ENCODE peak calls at places on chromosomes 1 and 21, in seven cellular contexts. D, A, X, C, H, U and I are unnamed samples.

GRCh38 chr1:20732071-20732587 is 374 bp downstream of the SH2D5 start:
- DNase-seq in X (peak), A (peak), U (peak), H (peak), C (peak), D (no peak), I (no peak)

GRCh38 chr1:83546863-83547262 is 452.1 kb downstream of the TTLL7 start:
- DNase-seq in X (no peak), H (no peak), C (no peak), A (no peak), U (no peak), D (no peak), I (no peak)

GRCh38 chr21:37748351-37748750 is 167.9 kb downstream of the KCNJ6 start:
- DNase-seq in C (no peak), D (no peak), X (no peak), H (no peak), U (no peak), A (peak), I (no peak)

GRCh38 chr1:34371829-34372532 is 195.3 kb downstream of the C1orf94 start:
- DNase-seq in D (no peak), C (no peak), A (no peak), U (no peak), H (no peak), X (no peak), I (no peak)

GRCh38 chr1:246786606-246787238 is 62.5 kb downstream of the SCCPDH start:
- DNase-seq in A (no peak), U (no peak), C (no peak), D (no peak), H (no peak), X (no peak), I (no peak)

GRCh38 chr1:14787604-14788003 is 189.1 kb downstream of the KAZN start:
- DNase-seq in H (peak), U (peak), C (no peak), D (no peak), X (no peak), A (peak), I (no peak)

GRCh38 chr1:220788146-220788545 is 1.4 kb downstream of the MTARC1 start:
- DNase-seq in H (no peak), A (no peak), U (no peak), D (no peak), C (no peak), X (no peak), I (no peak)

GRCh38 chr1:234340528-234340927 is 32.7 kb upstream of the COA6 start:
- DNase-seq in U (no peak), X (no peak), C (no peak), D (no peak), H (no peak), A (no peak), I (no peak)

GRCh38 chr21:36478207-36478701 is 1.7 kb downstream of the CLDN14 start:
- DNase-seq in X (no peak), H (no peak), C (peak), D (peak), A (peak), U (peak), I (no peak)

GRCh38 chr1:36432616-36433015 is 17.6 kb downstream of the OSCP1 start:
- DNase-seq in C (no peak), U (no peak), H (no peak), D (no peak), X (no peak), A (no peak), I (no peak)

GRCh38 chr1:208985231-208985630 is 598.3 kb upstream of the CAMK1G start:
- DNase-seq in A (peak), D (no peak), U (peak), C (no peak), X (no peak), H (no peak), I (no peak)

GRCh38 chr1:235766794-235767285 is 99.9 kb downstream of the LYST start:
- DNase-seq in U (no peak), H (no peak), C (no peak), D (no peak), A (no peak), X (no peak), I (no peak)

GRCh38 chr1:21162740-21163464 is 13.8 kb downstream of the EIF4G3 start:
- DNase-seq in X (no peak), C (no peak), D (no peak), U (no peak), A (no peak), H (no peak), I (no peak)

GRCh38 chr1:236451796-236452373 is 57.8 kb downstream of the EDARADD start:
- DNase-seq in C (no peak), X (no peak), A (peak), D (no peak), H (peak), U (no peak), I (no peak)

GRCh38 chr1:208486677-208487076 is 242.5 kb upstream of the PLXNA2 start:
- DNase-seq in U (no peak), D (no peak), X (no peak), H (no peak), C (no peak), A (no peak), I (no peak)

GRCh38 chr1:212782422-212783154 is 9.0 kb downstream of the NSL1 start:
- DNase-seq in D (no peak), X (no peak), C (no peak), A (peak), H (no peak), U (peak), I (no peak)

GRCh38 chr1:179318501-179318900 is 24.9 kb downstream of the SOAT1 start:
- DNase-seq in U (no peak), H (no peak), X (no peak), A (no peak), D (no peak), C (no peak), I (no peak)

GRCh38 chr1:111620412-111620971 is 903 bp downstream of the RAP1A start:
- DNase-seq in X (no peak), D (no peak), U (peak), H (no peak), C (no peak), A (peak), I (no peak)

GRCh38 chr1:36115200-36115669 is 9.8 kb downstream of the COL8A2 start:
- DNase-seq in D (no peak), C (peak), A (peak), U (no peak), H (no peak), X (no peak), I (no peak)

GRCh38 chr1:42765832-42766722 is 751 bp downstream of the P3H1 start:
- DNase-seq in U (peak), X (peak), C (peak), H (no peak), D (no peak), A (peak), I (no peak)

GRCh38 chr1:43225168-43225567 is 44.6 kb upstream of the TMEM125 start:
- DNase-seq in A (no peak), H (no peak), D (no peak), U (peak), X (no peak), C (no peak), I (no peak)

GRCh38 chr1:33099290-33100118 is 18.6 kb downstream of the AZIN2 start:
- DNase-seq in C (peak), D (peak), U (peak), A (peak), H (no peak), X (no peak), I (no peak)

GRCh38 chr1:113895084-113895483 is 7.7 kb upstream of the BCL2L15 start:
- DNase-seq in X (no peak), D (no peak), H (no peak), A (no peak), C (no peak), U (no peak), I (no peak)

GRCh38 chr1:181061487-181061886 is 27.0 kb upstream of the IER5 start:
- DNase-seq in H (no peak), D (no peak), X (no peak), A (no peak), C (no peak), U (no peak), I (no peak)
- H3K27ac ChIP-seq in H (no peak), D (no peak), X (no peak), A (no peak), C (no peak), U (no peak), I (no peak)

GRCh38 chr1:30762931-30763653 is 5.5 kb upstream of the LAPTM5 start:
- DNase-seq in C (no peak), H (no peak), D (no peak), X (no peak), A (no peak), U (no peak), I (no peak)

GRCh38 chr1:30765610-30766434 is 8.2 kb upstream of the LAPTM5 start:
- DNase-seq in X (no peak), A (no peak), H (no peak), C (no peak), U (no peak), D (no peak), I (no peak)

GRCh38 chr1:30763654-30764248 is 6.2 kb upstream of the LAPTM5 start:
- DNase-seq in A (no peak), D (no peak), X (no peak), H (no peak), C (no peak), U (no peak), I (no peak)

GRCh38 chr1:30764939-30765582 is 7.5 kb upstream of the LAPTM5 start:
- DNase-seq in H (no peak), U (no peak), A (no peak), D (no peak), X (no peak), C (no peak), I (no peak)

GRCh38 chr1:30764396-30764795 is 6.8 kb upstream of the LAPTM5 start:
- DNase-seq in A (no peak), U (no peak), D (no peak), X (no peak), C (no peak), H (no peak), I (no peak)
- H3K27ac ChIP-seq in A (no peak), U (no peak), D (no peak), X (no peak), C (no peak), H (no peak), I (no peak)

GRCh38 chr1:153545067-153546055 is at the start of gene S100A4:
- DNase-seq in A (peak), X (peak), H (peak), U (peak), C (peak), D (no peak), I (peak)
- H3K27ac ChIP-seq in A (peak), X (peak), H (peak), U (peak), C (peak), D (peak), I (no peak)

DNA sequence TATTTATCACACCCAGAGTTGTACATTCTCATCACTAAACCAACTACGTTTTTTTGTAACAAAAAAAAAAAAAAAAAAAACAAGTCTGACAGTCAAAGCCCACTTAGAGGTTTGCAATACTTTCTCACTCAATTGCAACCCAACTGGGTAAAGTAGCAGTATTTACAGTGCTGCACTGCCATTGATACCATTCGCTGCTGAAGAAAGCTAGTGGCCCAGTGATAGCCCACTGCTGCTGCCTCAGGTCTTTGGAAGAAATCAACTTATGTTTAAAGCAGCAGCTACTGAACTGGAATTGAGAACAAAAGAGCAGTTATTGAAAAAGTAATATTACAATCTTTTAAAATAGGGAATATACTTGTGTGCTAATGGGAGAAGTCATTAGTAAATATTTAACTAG is 2.7 kb downstream of the HNRNPU start:
- DNase-seq in U (no peak), H (no peak), A (no peak), C (no peak), X (no peak), D (no peak), I (no peak)
- H3K27ac ChIP-seq in U (no peak), H (no peak), A (peak), C (no peak), X (no peak), D (peak), I (no peak)

GRCh38 chr1:151832318-151832984 is 849 bp upstream of the RORC start:
- DNase-seq in A (peak), U (peak), X (no peak), H (peak), D (no peak), C (peak), I (no peak)
- H3K27ac ChIP-seq in A (no peak), U (peak), X (no peak), H (peak), D (no peak), C (no peak), I (no peak)

GRCh38 chr1:27205819-27206218 is 28.6 kb upstream of the WDTC1 start:
- DNase-seq in H (no peak), A (no peak), D (no peak), X (no peak), U (no peak), C (no peak), I (no peak)
- H3K27ac ChIP-seq in H (no peak), A (no peak), D (no peak), X (no peak), U (no peak), C (no peak), I (no peak)